ENCODE peak calls at places on chromosomes 5 and 9, in nine cellular contexts. One of them, this sample, is unnamed.
A peak's percentile ranks its signal among the peaks of the same experiment; 100 is the strongest.

GRCh38 chr5:179858241-179858585 is 404 bp downstream of the MRNIP start:
- DNase-seq in PC-9: peak; percentile 55
- DNase-seq in left ventricle myocardium inferior: no peak
- DNase-seq in HCT116: no peak
- DNase-seq in cardiac muscle cell: peak; percentile 23
- DNase-seq in fibroblast of mammary gland: no peak
- DNase-seq in OCI-LY7: peak; percentile 72
- DNase-seq in breast epithelium: no peak
- DNase-seq in kidney epithelial cell: no peak
- DNase-seq in this sample: peak; percentile 72

GRCh38 chr5:348726-349125 is 27.2 kb downstream of the AHRR start:
- DNase-seq in PC-9: no peak
- DNase-seq in left ventricle myocardium inferior: no peak
- DNase-seq in HCT116: no peak
- DNase-seq in cardiac muscle cell: no peak
- DNase-seq in fibroblast of mammary gland: no peak
- DNase-seq in OCI-LY7: no peak
- DNase-seq in breast epithelium: peak; percentile 15
- DNase-seq in kidney epithelial cell: no peak
- DNase-seq in this sample: no peak

GRCh38 chr5:141564216-141564692 is 54.5 kb downstream of the DIAPH1 start:
- DNase-seq in PC-9: peak; percentile 41
- DNase-seq in left ventricle myocardium inferior: no peak
- DNase-seq in HCT116: peak; percentile 95
- DNase-seq in cardiac muscle cell: peak; percentile 97
- DNase-seq in fibroblast of mammary gland: peak; percentile 98
- DNase-seq in OCI-LY7: peak; percentile 97
- DNase-seq in breast epithelium: peak; percentile 54
- DNase-seq in kidney epithelial cell: peak; percentile 85
- DNase-seq in this sample: peak; percentile 90

GRCh38 chr5:1663186-1663585 is 136.5 kb downstream of the MRPL36 start:
- DNase-seq in PC-9: no peak
- DNase-seq in left ventricle myocardium inferior: peak; percentile 5
- DNase-seq in HCT116: no peak
- DNase-seq in cardiac muscle cell: no peak
- DNase-seq in fibroblast of mammary gland: no peak
- DNase-seq in OCI-LY7: no peak
- DNase-seq in breast epithelium: peak; percentile 3
- DNase-seq in kidney epithelial cell: no peak
- DNase-seq in this sample: peak; percentile 3

GRCh38 chr5:533243-534005 is 9.2 kb upstream of the SLC9A3 start:
- DNase-seq in PC-9: no peak
- DNase-seq in left ventricle myocardium inferior: no peak
- DNase-seq in HCT116: no peak
- DNase-seq in cardiac muscle cell: no peak
- DNase-seq in fibroblast of mammary gland: no peak
- DNase-seq in OCI-LY7: no peak
- DNase-seq in breast epithelium: no peak
- DNase-seq in kidney epithelial cell: no peak
- DNase-seq in this sample: no peak

GRCh38 chr5:74367241-74367733 is 273.2 kb downstream of the ENC1 start:
- DNase-seq in PC-9: no peak
- DNase-seq in left ventricle myocardium inferior: peak; percentile 24
- DNase-seq in HCT116: no peak
- DNase-seq in cardiac muscle cell: no peak
- DNase-seq in fibroblast of mammary gland: no peak
- DNase-seq in OCI-LY7: no peak
- DNase-seq in breast epithelium: no peak
- DNase-seq in kidney epithelial cell: no peak
- DNase-seq in this sample: no peak

GRCh38 chr5:143494162-143494561 is 90.7 kb upstream of the NR3C1 start:
- DNase-seq in PC-9: peak; percentile 16
- DNase-seq in left ventricle myocardium inferior: no peak
- DNase-seq in HCT116: no peak
- DNase-seq in cardiac muscle cell: peak; percentile 83
- DNase-seq in fibroblast of mammary gland: peak; percentile 89
- DNase-seq in OCI-LY7: no peak
- DNase-seq in breast epithelium: no peak
- DNase-seq in kidney epithelial cell: no peak
- DNase-seq in this sample: no peak

GRCh38 chr9:92637886-92638620 is 31.9 kb downstream of the IPPK start:
- DNase-seq in PC-9: no peak
- DNase-seq in left ventricle myocardium inferior: no peak
- DNase-seq in HCT116: no peak
- DNase-seq in cardiac muscle cell: no peak
- DNase-seq in fibroblast of mammary gland: no peak
- DNase-seq in OCI-LY7: no peak
- DNase-seq in breast epithelium: no peak
- DNase-seq in kidney epithelial cell: no peak
- DNase-seq in this sample: no peak

GRCh38 chr5:12110629-12111028 is 206.4 kb upstream of the CTNND2 start:
- DNase-seq in PC-9: no peak
- DNase-seq in left ventricle myocardium inferior: no peak
- DNase-seq in HCT116: no peak
- DNase-seq in cardiac muscle cell: no peak
- DNase-seq in fibroblast of mammary gland: no peak
- DNase-seq in OCI-LY7: no peak
- DNase-seq in breast epithelium: no peak
- DNase-seq in kidney epithelial cell: no peak
- DNase-seq in this sample: no peak

GRCh38 chr5:16034640-16035039 is 145.0 kb downstream of the MARCHF11 start:
- DNase-seq in PC-9: no peak
- DNase-seq in left ventricle myocardium inferior: no peak
- DNase-seq in HCT116: no peak
- DNase-seq in cardiac muscle cell: no peak
- DNase-seq in fibroblast of mammary gland: no peak
- DNase-seq in OCI-LY7: no peak
- DNase-seq in breast epithelium: no peak
- DNase-seq in kidney epithelial cell: no peak
- DNase-seq in this sample: no peak

GRCh38 chr5:68942169-68942568 is 151.6 kb upstream of the SLC30A5 start:
- DNase-seq in PC-9: no peak
- DNase-seq in left ventricle myocardium inferior: no peak
- DNase-seq in HCT116: no peak
- DNase-seq in cardiac muscle cell: no peak
- DNase-seq in fibroblast of mammary gland: no peak
- DNase-seq in OCI-LY7: no peak
- DNase-seq in breast epithelium: no peak
- DNase-seq in kidney epithelial cell: no peak
- DNase-seq in this sample: no peak

GRCh38 chr5:157575096-157575872 is at the start of gene ADAM19:
- DNase-seq in PC-9: peak; percentile 50
- DNase-seq in left ventricle myocardium inferior: peak; percentile 57
- DNase-seq in HCT116: no peak
- DNase-seq in cardiac muscle cell: peak; percentile 73
- DNase-seq in fibroblast of mammary gland: peak; percentile 48
- DNase-seq in OCI-LY7: peak; percentile 75
- DNase-seq in breast epithelium: no peak
- DNase-seq in kidney epithelial cell: no peak
- DNase-seq in this sample: peak; percentile 75

GRCh38 chr9:15104826-15105420 is 194.7 kb upstream of the FREM1 start:
- DNase-seq in PC-9: peak; percentile 12
- DNase-seq in left ventricle myocardium inferior: no peak
- DNase-seq in HCT116: peak; percentile 16
- DNase-seq in cardiac muscle cell: peak; percentile 46
- DNase-seq in fibroblast of mammary gland: peak; percentile 47
- DNase-seq in OCI-LY7: peak; percentile 39
- DNase-seq in breast epithelium: no peak
- DNase-seq in kidney epithelial cell: peak; percentile 1
- DNase-seq in this sample: peak; percentile 71

GRCh38 chr5:447501-447900 is 4.5 kb downstream of the EXOC3 start:
- DNase-seq in PC-9: no peak
- DNase-seq in left ventricle myocardium inferior: peak; percentile 11
- DNase-seq in HCT116: no peak
- DNase-seq in cardiac muscle cell: no peak
- DNase-seq in fibroblast of mammary gland: no peak
- DNase-seq in OCI-LY7: no peak
- DNase-seq in breast epithelium: no peak
- DNase-seq in kidney epithelial cell: no peak
- DNase-seq in this sample: no peak

GRCh38 chr9:33379666-33380389 is 22.5 kb downstream of the AQP7 start:
- DNase-seq in PC-9: no peak
- DNase-seq in left ventricle myocardium inferior: no peak
- DNase-seq in HCT116: no peak
- DNase-seq in cardiac muscle cell: no peak
- DNase-seq in fibroblast of mammary gland: no peak
- DNase-seq in OCI-LY7: no peak
- DNase-seq in breast epithelium: no peak
- DNase-seq in kidney epithelial cell: no peak
- DNase-seq in this sample: no peak

GRCh38 chr9:16921855-16922254 is 51.4 kb upstream of the BNC2 start:
- DNase-seq in PC-9: no peak
- DNase-seq in left ventricle myocardium inferior: no peak
- DNase-seq in HCT116: peak; percentile 7
- DNase-seq in cardiac muscle cell: no peak
- DNase-seq in fibroblast of mammary gland: peak; percentile 53
- DNase-seq in OCI-LY7: no peak
- DNase-seq in breast epithelium: no peak
- DNase-seq in kidney epithelial cell: peak; percentile 61
- DNase-seq in this sample: peak; percentile 15

GRCh38 chr5:73311291-73312110 is 137.1 kb downstream of the FOXD1 start:
- DNase-seq in PC-9: peak; percentile 53
- DNase-seq in left ventricle myocardium inferior: no peak
- DNase-seq in HCT116: no peak
- DNase-seq in cardiac muscle cell: peak; percentile 82
- DNase-seq in fibroblast of mammary gland: peak; percentile 92
- DNase-seq in OCI-LY7: no peak
- DNase-seq in breast epithelium: peak; percentile 51
- DNase-seq in kidney epithelial cell: peak; percentile 65
- DNase-seq in this sample: peak; percentile 63
- H3K4me3 ChIP-seq in PC-9: no peak overlapping the region
- H3K4me3 ChIP-seq in left ventricle myocardium inferior: peak overlapping the region; percentile 45
- H3K4me3 ChIP-seq in HCT116: no peak overlapping the region
- H3K4me3 ChIP-seq in cardiac muscle cell: no peak overlapping the region
- H3K4me3 ChIP-seq in fibroblast of mammary gland: peak overlapping the region; percentile 15
- H3K4me3 ChIP-seq in OCI-LY7: no peak overlapping the region
- H3K4me3 ChIP-seq in breast epithelium: peak overlapping the region; percentile 35
- H3K4me3 ChIP-seq in kidney epithelial cell: no peak overlapping the region
- H3K4me3 ChIP-seq in this sample: no peak overlapping the region

GRCh38 chr9:19683715-19684114 is 105.1 kb downstream of the SLC24A2 start:
- DNase-seq in PC-9: no peak
- DNase-seq in left ventricle myocardium inferior: no peak
- DNase-seq in HCT116: no peak
- DNase-seq in cardiac muscle cell: no peak
- DNase-seq in fibroblast of mammary gland: no peak
- DNase-seq in OCI-LY7: no peak
- DNase-seq in breast epithelium: no peak
- DNase-seq in kidney epithelial cell: no peak
- DNase-seq in this sample: no peak
- H3K4me3 ChIP-seq in PC-9: no peak overlapping the region
- H3K4me3 ChIP-seq in left ventricle myocardium inferior: no peak overlapping the region
- H3K4me3 ChIP-seq in HCT116: no peak overlapping the region
- H3K4me3 ChIP-seq in cardiac muscle cell: no peak overlapping the region
- H3K4me3 ChIP-seq in fibroblast of mammary gland: no peak overlapping the region
- H3K4me3 ChIP-seq in OCI-LY7: no peak overlapping the region
- H3K4me3 ChIP-seq in breast epithelium: no peak overlapping the region
- H3K4me3 ChIP-seq in kidney epithelial cell: no peak overlapping the region
- H3K4me3 ChIP-seq in this sample: no peak overlapping the region

GRCh38 chr9:124255222-124255621 is 2.5 kb upstream of the NEK6 start:
- DNase-seq in PC-9: no peak
- DNase-seq in left ventricle myocardium inferior: no peak
- DNase-seq in HCT116: no peak
- DNase-seq in cardiac muscle cell: no peak
- DNase-seq in fibroblast of mammary gland: no peak
- DNase-seq in OCI-LY7: no peak
- DNase-seq in breast epithelium: no peak
- DNase-seq in kidney epithelial cell: no peak
- DNase-seq in this sample: no peak

GRCh38 chr9:124258765-124259272 is 1.1 kb downstream of the NEK6 start:
- DNase-seq in PC-9: no peak
- DNase-seq in left ventricle myocardium inferior: no peak
- DNase-seq in HCT116: no peak
- DNase-seq in cardiac muscle cell: no peak
- DNase-seq in fibroblast of mammary gland: no peak
- DNase-seq in OCI-LY7: no peak
- DNase-seq in breast epithelium: no peak
- DNase-seq in kidney epithelial cell: no peak
- DNase-seq in this sample: no peak

GRCh38 chr9:124257865-124258764 is at the start of gene NEK6:
- DNase-seq in PC-9: no peak
- DNase-seq in left ventricle myocardium inferior: peak; percentile 53
- DNase-seq in HCT116: no peak
- DNase-seq in cardiac muscle cell: peak; percentile 51
- DNase-seq in fibroblast of mammary gland: peak; percentile 76
- DNase-seq in OCI-LY7: peak; percentile 50
- DNase-seq in breast epithelium: no peak
- DNase-seq in kidney epithelial cell: no peak
- DNase-seq in this sample: peak; percentile 63

GRCh38 chr9:124256517-124257069 is 1.2 kb upstream of the NEK6 start:
- DNase-seq in PC-9: peak; percentile 70
- DNase-seq in left ventricle myocardium inferior: no peak
- DNase-seq in HCT116: no peak
- DNase-seq in cardiac muscle cell: peak; percentile 68
- DNase-seq in fibroblast of mammary gland: peak; percentile 80
- DNase-seq in OCI-LY7: peak; percentile 85
- DNase-seq in breast epithelium: no peak
- DNase-seq in kidney epithelial cell: peak; percentile 94
- DNase-seq in this sample: peak; percentile 54

GRCh38 chr9:124257070-124257864 is 482 bp upstream of the NEK6 start:
- DNase-seq in PC-9: no peak
- DNase-seq in left ventricle myocardium inferior: no peak
- DNase-seq in HCT116: no peak
- DNase-seq in cardiac muscle cell: no peak
- DNase-seq in fibroblast of mammary gland: peak; percentile 39
- DNase-seq in OCI-LY7: peak; percentile 44
- DNase-seq in breast epithelium: no peak
- DNase-seq in kidney epithelial cell: no peak
- DNase-seq in this sample: no peak
- H3K4me3 ChIP-seq in PC-9: peak overlapping the region; percentile 49
- H3K4me3 ChIP-seq in left ventricle myocardium inferior: peak overlapping the region; percentile 84
- H3K4me3 ChIP-seq in HCT116: peak overlapping the region; percentile 66
- H3K4me3 ChIP-seq in cardiac muscle cell: peak overlapping the region; percentile 24
- H3K4me3 ChIP-seq in fibroblast of mammary gland: peak overlapping the region; percentile 48
- H3K4me3 ChIP-seq in OCI-LY7: peak overlapping the region; percentile 58
- H3K4me3 ChIP-seq in breast epithelium: peak overlapping the region; percentile 67
- H3K4me3 ChIP-seq in kidney epithelial cell: peak overlapping the region; percentile 89
- H3K4me3 ChIP-seq in this sample: peak overlapping the region; percentile 18

GRCh38 chr9:76395381-76395780 is 1.2 kb upstream of the RFK start:
- DNase-seq in PC-9: no peak
- DNase-seq in left ventricle myocardium inferior: no peak
- DNase-seq in HCT116: no peak
- DNase-seq in cardiac muscle cell: no peak
- DNase-seq in fibroblast of mammary gland: no peak
- DNase-seq in OCI-LY7: no peak
- DNase-seq in breast epithelium: no peak
- DNase-seq in kidney epithelial cell: no peak
- DNase-seq in this sample: no peak
- H3K4me3 ChIP-seq in PC-9: peak overlapping the region; percentile 79
- H3K4me3 ChIP-seq in left ventricle myocardium inferior: peak overlapping the region; percentile 97
- H3K4me3 ChIP-seq in HCT116: no peak overlapping the region
- H3K4me3 ChIP-seq in cardiac muscle cell: peak overlapping the region; percentile 80
- H3K4me3 ChIP-seq in fibroblast of mammary gland: peak overlapping the region; percentile 72
- H3K4me3 ChIP-seq in OCI-LY7: peak overlapping the region; percentile 82
- H3K4me3 ChIP-seq in breast epithelium: peak overlapping the region; percentile 81
- H3K4me3 ChIP-seq in kidney epithelial cell: no peak overlapping the region
- H3K4me3 ChIP-seq in this sample: peak overlapping the region; percentile 74

This sample was measured in hepatocyte.